ENCODE peak calls at places on chromosome 6, in four cellular contexts. W, R, A and V are unnamed samples.

GRCh38 chr6:123127807-123128206 is 131.8 kb downstream of the CLVS2 start:
- DNase-seq in W (no peak), R (no peak), A (no peak), V (no peak)

GRCh38 chr6:30725713-30726505 is 5.8 kb downstream of the TUBB start:
- DNase-seq in W (no peak), R (no peak), A (no peak), V (no peak)

GRCh38 chr6:6825986-6826901 is 237.7 kb downstream of the LY86 start:
- DNase-seq in W (no peak), R (no peak), A (peak), V (no peak)

GRCh38 chr6:157033428-157034140 is 256.4 kb downstream of the ARID1B start:
- DNase-seq in W (no peak), R (no peak), A (no peak), V (no peak)

GRCh38 chr6:7260291-7261029 is 52.5 kb downstream of the SSR1 start:
- DNase-seq in W (no peak), R (no peak), A (no peak), V (no peak)

GRCh38 chr6:163335671-163336545 is 78.6 kb upstream of the QKI start:
- DNase-seq in W (no peak), R (no peak), A (no peak), V (peak)

GRCh38 chr6:101402618-101403002 is 9.1 kb downstream of the GRIK2 start:
- DNase-seq in W (no peak), R (no peak), A (no peak), V (no peak)

GRCh38 chr6:112237066-112237465 is 17.3 kb downstream of the LAMA4 start:
- DNase-seq in W (no peak), R (no peak), A (no peak), V (no peak)

GRCh38 chr6:152130441-152130840 is 323.0 kb downstream of the ESR1 start:
- DNase-seq in W (no peak), R (no peak), A (no peak), V (no peak)

GRCh38 chr6:145964948-145965366 is 799 bp upstream of the SHPRH start:
- DNase-seq in W (no peak), R (peak), A (no peak), V (no peak)

GRCh38 chr6:28105286-28105685 is 19.1 kb upstream of the ZSCAN16 start:
- DNase-seq in W (no peak), R (no peak), A (peak), V (no peak)

GRCh38 chr6:1817033-1817761 is 207.5 kb downstream of the FOXC1 start:
- DNase-seq in W (no peak), R (no peak), A (no peak), V (no peak)

GRCh38 chr6:88763160-88763559 is 200.3 kb downstream of the RNGTT start:
- DNase-seq in W (no peak), R (no peak), A (no peak), V (no peak)